ENCODE peak calls at places on chromosomes 1 and 21, in six cellular contexts. O is CD8-positive, alpha-beta memory T cell; D is A172; W is NCI-H1105 treated with DMSO at 0.1 percent for 48 hours; Z is CD8-positive, alpha-beta T cell; A is substantia nigra. B is an unnamed sample.

GRCh38 chr21:25809013-25809412 is 74.2 kb downstream of the GABPA start:
- DNase-seq in O (no peak), D (peak; percentile 18), W (no peak), Z (no peak), A (no peak), B (no peak)

GRCh38 chr1:157978547-157979403 is 14.7 kb upstream of the KIRREL1 start:
- DNase-seq in O (no peak), D (no peak), W (no peak), Z (no peak), A (no peak), B (no peak)

GRCh38 chr1:246582301-246583055 is 16.2 kb downstream of the CNST start:
- DNase-seq in O (no peak), D (no peak), W (no peak), Z (no peak), A (no peak), B (no peak)

GRCh38 chr1:30490554-30491053 is 232.8 kb downstream of the MATN1 start:
- DNase-seq in O (no peak), D (no peak), W (no peak), Z (no peak), A (no peak), B (no peak)

GRCh38 chr1:46026531-46026930 is 105.9 kb downstream of the PIK3R3 start:
- DNase-seq in O (no peak), D (no peak), W (no peak), Z (no peak), A (no peak), B (no peak)

GRCh38 chr1:26015358-26015757 is 6.2 kb upstream of the EXTL1 start:
- DNase-seq in O (no peak), D (no peak), W (no peak), Z (no peak), A (no peak), B (no peak)

GRCh38 chr1:53063744-53064515 is 1.9 kb downstream of the PODN start:
- DNase-seq in O (no peak), D (no peak), W (no peak), Z (no peak), A (no peak), B (no peak)

GRCh38 chr1:40783001-40783905 is at the start of gene KCNQ4:
- DNase-seq in O (no peak), D (no peak), W (peak; percentile 22), Z (peak; percentile 19), A (no peak), B (peak; percentile 66)

GRCh38 chr1:183293243-183293642 is 107.2 kb downstream of the LAMC2 start:
- DNase-seq in O (no peak), D (no peak), W (no peak), Z (no peak), A (no peak), B (no peak)

GRCh38 chr1:57017201-57017600 is 51.4 kb upstream of the C8B start:
- DNase-seq in O (no peak), D (no peak), W (no peak), Z (no peak), A (no peak), B (no peak)

GRCh38 chr1:62436039-62436465 is 797 bp upstream of the USP1 start:
- DNase-seq in O (peak; percentile 99), D (no peak), W (no peak), Z (peak; percentile 94), A (peak; percentile 99), B (peak; percentile 80)

GRCh38 chr1:70140343-70140742 is 65.0 kb downstream of the LRRC40 start:
- DNase-seq in O (no peak), D (no peak), W (no peak), Z (no peak), A (no peak), B (no peak)

GRCh38 chr1:234331511-234331910 is 41.7 kb upstream of the COA6 start:
- DNase-seq in O (no peak), D (no peak), W (no peak), Z (no peak), A (no peak), B (no peak)

GRCh38 chr1:235357485-235358378 is 9.5 kb upstream of the TBCE start:
- DNase-seq in O (no peak), D (no peak), W (no peak), Z (no peak), A (no peak), B (no peak)

GRCh38 chr1:25476186-25477097 is 45.7 kb downstream of the MACO1 start:
- DNase-seq in O (no peak), D (no peak), W (peak; percentile 98), Z (no peak), A (no peak), B (no peak)

GRCh38 chr1:230849451-230850194 is 18.7 kb downstream of the C1orf198 start:
- DNase-seq in O (no peak), D (peak; percentile 96), W (no peak), Z (no peak), A (no peak), B (peak; percentile 61)

GRCh38 chr1:78607334-78607927 is 12.8 kb upstream of the IFI44L start:
- DNase-seq in O (no peak), D (peak; percentile 13), W (peak; percentile 35), Z (no peak), A (no peak), B (peak; percentile 18)

GRCh38 chr21:16427587-16428087 is 697.9 kb downstream of the USP25 start:
- DNase-seq in O (no peak), D (no peak), W (no peak), Z (no peak), A (no peak), B (no peak)

GRCh38 chr1:3898994-3899775 is 887 bp downstream of the C1orf174 start:
- DNase-seq in O (no peak), D (peak; percentile 15), W (no peak), Z (no peak), A (no peak), B (no peak)

GRCh38 chr1:105830614-105831146 is 1225.8 kb upstream of the PRMT6 start:
- DNase-seq in O (no peak), D (no peak), W (no peak), Z (no peak), A (no peak), B (no peak)

GRCh38 chr1:10679521-10680220 is 116.8 kb downstream of the CASZ1 start:
- DNase-seq in O (no peak), D (peak; percentile 65), W (peak; percentile 67), Z (no peak), A (no peak), B (no peak)

GRCh38 chr1:4854379-4854778 is 200.0 kb downstream of the AJAP1 start:
- DNase-seq in O (no peak), D (no peak), W (no peak), Z (no peak), A (no peak), B (no peak)

GRCh38 chr1:8989821-8990220 is 36.4 kb downstream of the SLC2A7 start:
- DNase-seq in O (no peak), D (no peak), W (no peak), Z (no peak), A (no peak), B (no peak)

GRCh38 chr1:219159946-219160645 is 13.6 kb upstream of the LYPLAL1 start:
- DNase-seq in O (no peak), D (peak; percentile 45), W (no peak), Z (no peak), A (no peak), B (no peak)

GRCh38 chr1:203287109-203287893 is 18.0 kb upstream of the BTG2 start:
- DNase-seq in O (peak; percentile 86), D (no peak), W (no peak), Z (peak; percentile 70), A (peak; percentile 58), B (peak; percentile 49)

GRCh38 chr1:218425647-218426342 is 80.7 kb downstream of the TGFB2 start:
- DNase-seq in O (no peak), D (no peak), W (no peak), Z (no peak), A (no peak), B (no peak)

GRCh38 chr1:157103283-157103682 is 3.7 kb upstream of the ETV3L start:
- DNase-seq in O (no peak), D (no peak), W (no peak), Z (no peak), A (no peak), B (no peak)

GRCh38 chr1:26287033-26287711 is 7.3 kb downstream of the SH3BGRL3 start:
- DNase-seq in O (peak; percentile 82), D (no peak), W (no peak), Z (peak; percentile 74), A (no peak), B (no peak)

GRCh38 chr1:103220503-103221095 is 112.3 kb upstream of the COL11A1 start:
- DNase-seq in O (no peak), D (peak; percentile 46), W (no peak), Z (no peak), A (no peak), B (no peak)

GRCh38 chr1:30934613-30935012 is 26.1 kb upstream of the SDC3 start:
- DNase-seq in O (no peak), D (no peak), W (peak; percentile 69), Z (no peak), A (no peak), B (no peak)

GRCh38 chr21:46050651-46051378 is 47.1 kb upstream of the COL6A2 start:
- DNase-seq in O (no peak), D (no peak), W (no peak), Z (no peak), A (no peak), B (no peak)

GRCh38 chr1:161019767-161020572 is 982 bp downstream of the F11R start:
- DNase-seq in O (no peak), D (no peak), W (peak; percentile 71), Z (no peak), A (no peak), B (no peak)

GRCh38 chr1:41599912-41600311 is 115.4 kb upstream of the EDN2 start:
- DNase-seq in O (no peak), D (no peak), W (no peak), Z (no peak), A (no peak), B (no peak)

GRCh38 chr1:167860231-167860923 is 53.6 kb downstream of the ADCY10 start:
- DNase-seq in O (no peak), D (peak; percentile 14), W (no peak), Z (no peak), A (no peak), B (no peak)

GRCh38 chr1:198253668-198254067 is 96.9 kb downstream of the NEK7 start:
- DNase-seq in O (no peak), D (peak; percentile 85), W (no peak), Z (no peak), A (no peak), B (no peak)

GRCh38 chr1:51192213-51192843 is 43.7 kb upstream of the RNF11 start:
- DNase-seq in O (peak; percentile 17), D (peak; percentile 70), W (peak; percentile 52), Z (peak; percentile 54), A (peak; percentile 38), B (no peak)

GRCh38 chr1:153547560-153548551 is 1.2 kb downstream of the S100A3 start:
- DNase-seq in O (no peak), D (no peak), W (no peak), Z (no peak), A (no peak), B (no peak)

GRCh38 chr1:44025816-44026215 is 5.4 kb downstream of the SLC6A9 start:
- DNase-seq in O (no peak), D (no peak), W (no peak), Z (no peak), A (no peak), B (no peak)